ENCODE peak calls at places on chromosomes 6 and 20, in four cellular contexts. One of them, this sample, is unnamed.

GRCh38 chr20:11905460-11906150 is 12.1 kb upstream of the BTBD3 start:
- DNase-seq in K562: no peak
- DNase-seq in HepG2: no peak
- DNase-seq in Panc1: no peak
- DNase-seq in this sample: no peak

GRCh38 chr6:40810176-40810575 is 223.0 kb upstream of the LRFN2 start:
- DNase-seq in K562: no peak
- DNase-seq in HepG2: no peak
- DNase-seq in Panc1: no peak
- DNase-seq in this sample: no peak

GRCh38 chr20:3616250-3616649 is 46.9 kb downstream of the GFRA4 start:
- DNase-seq in K562: no peak
- DNase-seq in HepG2: no peak
- DNase-seq in Panc1: no peak
- DNase-seq in this sample: no peak

GRCh38 chr6:73085362-73085975 is 139.8 kb downstream of the KHDC1L start:
- DNase-seq in K562: no peak
- DNase-seq in HepG2: no peak
- DNase-seq in Panc1: no peak
- DNase-seq in this sample: no peak

GRCh38 chr6:56814308-56814707 is 140.6 kb upstream of the BEND6 start:
- DNase-seq in K562: no peak
- DNase-seq in HepG2: no peak
- DNase-seq in Panc1: no peak
- DNase-seq in this sample: no peak

GRCh38 chr6:5541751-5542432 is 280.6 kb downstream of the FARS2 start:
- DNase-seq in K562: no peak
- DNase-seq in HepG2: no peak
- DNase-seq in Panc1: peak
- DNase-seq in this sample: peak

GRCh38 chr6:38092462-38092861 is 272.9 kb downstream of the ZFAND3 start:
- DNase-seq in K562: no peak
- DNase-seq in HepG2: no peak
- DNase-seq in Panc1: no peak
- DNase-seq in this sample: no peak

GRCh38 chr20:12740647-12741046 is 268.1 kb upstream of the SPTLC3 start:
- DNase-seq in K562: no peak
- DNase-seq in HepG2: no peak
- DNase-seq in Panc1: no peak
- DNase-seq in this sample: no peak

GRCh38 chr6:41602422-41602743 is 35.9 kb upstream of the MDFI start:
- DNase-seq in K562: no peak
- DNase-seq in HepG2: no peak
- DNase-seq in Panc1: no peak
- DNase-seq in this sample: no peak

GRCh38 chr6:112979830-112980229 is 632.7 kb downstream of the RFPL4B start:
- DNase-seq in K562: no peak
- DNase-seq in HepG2: no peak
- DNase-seq in Panc1: no peak
- DNase-seq in this sample: no peak

GRCh38 chr6:116461563-116462507 is 660 bp downstream of the CALHM6 start:
- DNase-seq in K562: no peak
- DNase-seq in HepG2: no peak
- DNase-seq in Panc1: no peak
- DNase-seq in this sample: no peak

GRCh38 chr6:162773996-162774395 is 46.2 kb downstream of the PACRG start:
- DNase-seq in K562: no peak
- DNase-seq in HepG2: no peak
- DNase-seq in Panc1: no peak
- DNase-seq in this sample: no peak
- TF ChIP-seq TCF7L2 in K562: no peak
- TF ChIP-seq TCF7L2 in HepG2: no peak
- TF ChIP-seq TCF7L2 in Panc1: no peak
- TF ChIP-seq TCF7L2 in this sample: no peak

DNA sequence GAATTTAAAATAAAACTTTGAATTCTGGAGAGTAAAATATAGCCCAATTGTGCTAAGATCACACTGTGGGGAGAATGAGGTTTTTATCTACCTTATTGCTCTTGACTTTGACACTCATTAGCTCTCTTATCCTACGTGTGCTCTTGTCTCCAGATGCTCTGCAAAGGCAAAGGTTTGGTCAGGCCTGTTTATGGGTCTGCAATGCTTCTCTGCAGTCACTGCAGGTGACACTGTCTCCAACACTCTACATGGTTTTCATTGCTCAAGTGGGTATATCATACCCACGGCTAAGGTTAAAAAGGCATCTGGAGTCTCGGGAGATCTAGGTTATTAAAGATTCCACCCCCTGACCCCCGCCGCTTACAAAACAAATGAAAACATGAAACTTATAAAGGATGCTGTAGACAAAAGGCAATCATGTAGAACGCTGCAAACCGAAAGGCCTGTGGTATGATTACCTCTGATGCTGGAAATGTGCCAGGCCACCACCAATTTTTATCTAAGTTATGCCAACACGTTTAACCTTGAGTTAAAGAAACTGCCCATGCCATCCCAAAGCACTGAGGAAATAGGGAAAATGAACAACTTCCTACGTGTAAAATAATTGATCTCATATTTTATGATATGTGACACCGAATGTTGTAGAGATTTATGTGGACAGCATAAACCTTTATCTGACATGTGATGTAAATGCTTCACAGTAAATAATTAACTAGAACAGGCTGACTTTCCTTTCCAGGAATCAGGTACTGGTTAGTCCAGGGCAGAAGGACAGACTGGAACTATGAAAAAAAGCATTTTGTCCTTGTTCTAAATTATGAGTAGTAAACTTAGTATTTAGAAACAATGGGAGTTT is 238.2 kb upstream of the NOX3 start:
- DNase-seq in K562: no peak
- DNase-seq in HepG2: no peak
- DNase-seq in Panc1: no peak
- DNase-seq in this sample: no peak
- TF ChIP-seq TCF7L2 in K562: no peak
- TF ChIP-seq TCF7L2 in HepG2: no peak
- TF ChIP-seq TCF7L2 in Panc1: no peak
- TF ChIP-seq TCF7L2 in this sample: no peak

GRCh38 chr20:51894619-51895018 is 92.3 kb upstream of the SALL4 start:
- DNase-seq in K562: no peak
- DNase-seq in HepG2: no peak
- DNase-seq in Panc1: no peak
- DNase-seq in this sample: no peak

GRCh38 chr20:51900443-51900842 is 98.1 kb upstream of the SALL4 start:
- DNase-seq in K562: no peak
- DNase-seq in HepG2: no peak
- DNase-seq in Panc1: no peak
- DNase-seq in this sample: no peak

GRCh38 chr20:51898788-51899187 is 96.5 kb upstream of the SALL4 start:
- DNase-seq in K562: no peak
- DNase-seq in HepG2: no peak
- DNase-seq in Panc1: no peak
- DNase-seq in this sample: no peak

GRCh38 chr20:51902933-51903332 is 100.6 kb upstream of the SALL4 start:
- DNase-seq in K562: no peak
- DNase-seq in HepG2: no peak
- DNase-seq in Panc1: no peak
- DNase-seq in this sample: no peak

DNA sequence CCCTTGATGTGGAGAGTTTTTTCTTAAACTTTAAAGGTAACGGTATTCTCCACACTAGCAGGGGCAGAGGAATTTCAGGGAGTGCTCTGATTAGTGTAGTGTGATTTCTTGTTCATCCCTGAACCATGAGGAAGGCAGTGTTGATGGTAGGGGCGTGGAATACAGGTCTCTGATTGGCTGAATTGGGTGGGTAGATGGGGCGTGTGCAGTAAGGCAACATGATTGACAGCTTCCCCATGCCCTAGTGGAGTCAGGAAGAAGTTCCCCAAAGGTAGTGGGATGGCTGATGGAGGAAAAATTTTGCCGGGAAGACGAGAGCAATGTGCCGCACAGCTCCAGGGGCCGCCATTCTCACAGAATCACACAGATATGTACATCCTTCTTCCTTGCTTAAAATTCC is 97.4 kb upstream of the SALL4 start:
- DNase-seq in K562: peak
- DNase-seq in HepG2: peak
- DNase-seq in Panc1: no peak
- DNase-seq in this sample: peak
- TF ChIP-seq TCF7L2 in K562: no peak
- TF ChIP-seq TCF7L2 in HepG2: no peak
- TF ChIP-seq TCF7L2 in Panc1: no peak
- TF ChIP-seq TCF7L2 in this sample: no peak

GRCh38 chr6:25224237-25224636 is 54.9 kb upstream of the CARMIL1 start:
- DNase-seq in K562: no peak
- DNase-seq in HepG2: no peak
- DNase-seq in Panc1: no peak
- DNase-seq in this sample: no peak

GRCh38 chr6:25222006-25222715 is 57.0 kb upstream of the CARMIL1 start:
- DNase-seq in K562: no peak
- DNase-seq in HepG2: no peak
- DNase-seq in Panc1: no peak
- DNase-seq in this sample: no peak

GRCh38 chr6:25220853-25221252 is 58.3 kb upstream of the CARMIL1 start:
- DNase-seq in K562: no peak
- DNase-seq in HepG2: no peak
- DNase-seq in Panc1: no peak
- DNase-seq in this sample: no peak

GRCh38 chr6:25219581-25220249 is 59.5 kb upstream of the CARMIL1 start:
- DNase-seq in K562: no peak
- DNase-seq in HepG2: no peak
- DNase-seq in Panc1: no peak
- DNase-seq in this sample: no peak

GRCh38 chr6:25223421-25224052 is 55.6 kb upstream of the CARMIL1 start:
- DNase-seq in K562: peak
- DNase-seq in HepG2: peak
- DNase-seq in Panc1: peak
- DNase-seq in this sample: peak
- TF ChIP-seq TCF7L2 in K562: no peak
- TF ChIP-seq TCF7L2 in HepG2: no peak
- TF ChIP-seq TCF7L2 in Panc1: no peak
- TF ChIP-seq TCF7L2 in this sample: no peak

GRCh38 chr20:1945134-1945618 is 48.7 kb downstream of the PDYN start:
- DNase-seq in K562: no peak
- DNase-seq in HepG2: no peak
- DNase-seq in Panc1: no peak
- DNase-seq in this sample: no peak
- TF ChIP-seq TCF7L2 in K562: no peak
- TF ChIP-seq TCF7L2 in HepG2: no peak
- TF ChIP-seq TCF7L2 in Panc1: no peak
- TF ChIP-seq TCF7L2 in this sample: no peak

DNA sequence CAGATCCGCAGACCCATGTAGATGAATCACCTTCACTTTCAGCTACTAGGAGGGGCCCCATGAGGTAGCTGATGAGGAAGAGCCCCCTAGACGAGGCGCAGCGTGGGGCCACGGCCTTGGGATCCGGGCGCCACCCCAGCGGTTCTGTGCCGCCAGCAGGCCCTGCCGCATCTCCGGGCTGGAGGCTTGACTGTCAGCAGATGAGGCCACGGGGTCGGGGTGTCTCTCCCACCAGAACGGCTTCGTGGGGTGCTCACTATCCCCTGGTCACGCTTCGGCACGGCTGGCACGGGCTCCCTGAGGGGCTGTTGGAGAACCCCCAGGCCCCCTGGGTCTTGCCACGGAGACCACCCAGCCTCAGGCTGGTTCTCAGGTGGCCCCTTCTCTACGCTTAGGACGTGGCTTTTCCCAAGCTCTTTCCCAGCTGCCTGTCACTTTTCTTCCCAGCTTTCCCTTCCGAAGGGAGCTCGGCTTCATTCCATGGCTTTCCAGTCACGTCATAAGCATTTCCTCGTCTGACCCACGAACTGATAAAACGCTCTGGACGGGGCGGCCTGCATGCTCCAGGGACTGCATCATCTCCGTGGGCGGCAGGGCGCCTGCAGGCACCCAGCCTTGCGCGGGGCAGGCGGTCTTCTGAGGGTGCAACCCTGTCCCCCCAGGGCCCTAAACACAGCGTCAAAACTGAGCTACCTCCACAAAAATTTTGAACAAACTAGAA is 85.9 kb downstream of the THBS2 start:
- DNase-seq in K562: no peak
- DNase-seq in HepG2: no peak
- DNase-seq in Panc1: no peak
- DNase-seq in this sample: peak
- TF ChIP-seq TCF7L2 in K562: no peak
- TF ChIP-seq TCF7L2 in HepG2: no peak
- TF ChIP-seq TCF7L2 in Panc1: no peak
- TF ChIP-seq TCF7L2 in this sample: no peak

GRCh38 chr20:54633374-54633773 is 158.0 kb downstream of the DOK5 start:
- DNase-seq in K562: no peak
- DNase-seq in HepG2: no peak
- DNase-seq in Panc1: no peak
- DNase-seq in this sample: no peak

GRCh38 chr20:54630582-54630981 is 155.2 kb downstream of the DOK5 start:
- DNase-seq in K562: no peak
- DNase-seq in HepG2: no peak
- DNase-seq in Panc1: no peak
- DNase-seq in this sample: no peak

GRCh38 chr20:54629632-54630031 is 154.2 kb downstream of the DOK5 start:
- DNase-seq in K562: no peak
- DNase-seq in HepG2: no peak
- DNase-seq in Panc1: no peak
- DNase-seq in this sample: no peak

GRCh38 chr20:54633903-54634302 is 158.5 kb downstream of the DOK5 start:
- DNase-seq in K562: no peak
- DNase-seq in HepG2: no peak
- DNase-seq in Panc1: no peak
- DNase-seq in this sample: no peak
- TF ChIP-seq TCF7L2 in K562: no peak
- TF ChIP-seq TCF7L2 in HepG2: no peak
- TF ChIP-seq TCF7L2 in Panc1: no peak
- TF ChIP-seq TCF7L2 in this sample: no peak

DNA sequence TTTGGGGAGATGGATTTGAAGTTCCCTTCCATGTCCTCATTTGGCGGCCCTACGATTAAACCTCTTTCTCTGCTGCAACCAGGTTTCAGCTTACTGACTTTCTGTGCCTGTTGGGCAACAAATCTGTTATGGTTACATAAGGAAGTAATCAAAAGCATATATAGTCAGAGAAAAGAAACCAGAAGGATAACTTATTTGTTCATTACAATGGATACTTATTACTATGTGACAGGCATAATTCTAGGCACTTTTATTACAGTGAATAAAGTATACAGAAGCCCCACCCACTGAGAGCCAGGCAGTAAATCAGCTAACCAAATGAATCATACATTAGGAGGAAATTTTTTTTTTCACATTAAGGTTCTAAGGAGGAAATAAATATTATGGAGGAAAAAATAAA is 9.6 kb upstream of the TRIM31 start:
- DNase-seq in K562: no peak
- DNase-seq in HepG2: no peak
- DNase-seq in Panc1: no peak
- DNase-seq in this sample: no peak
- TF ChIP-seq TCF7L2 in K562: no peak
- TF ChIP-seq TCF7L2 in HepG2: no peak
- TF ChIP-seq TCF7L2 in Panc1: no peak
- TF ChIP-seq TCF7L2 in this sample: no peak

GRCh38 chr6:157586476-157587126 is 205.6 kb downstream of the ZDHHC14 start:
- DNase-seq in K562: no peak
- DNase-seq in HepG2: peak
- DNase-seq in Panc1: no peak
- DNase-seq in this sample: no peak
- TF ChIP-seq TCF7L2 in K562: no peak
- TF ChIP-seq TCF7L2 in HepG2: peak
- TF ChIP-seq TCF7L2 in Panc1: no peak
- TF ChIP-seq TCF7L2 in this sample: no peak

This sample was measured in HCT116.